ENCODE peak calls at places on chromosomes 7 and 10, in seven cellular contexts. R is astrocyte, N is GM10248, A is A549, H is dorsolateral prefrontal cortex, F is astrocyte of the spinal cord, J is adrenal gland. S is an unnamed sample.

GRCh38 chr7:129741743-129742213 is 130.3 kb downstream of the NRF1 start:
- DNase-seq in R (no peak), N (no peak), A (no peak), H (no peak), F (no peak), J (no peak), S (no peak)

GRCh38 chr10:60208676-60209269 is 180.9 kb downstream of the ANK3 start:
- DNase-seq in R (no peak), N (no peak), A (no peak), H (no peak), F (peak), J (no peak), S (no peak)

GRCh38 chr10:124150807-124151417 is 57.5 kb upstream of the CHST15 start:
- DNase-seq in R (no peak), N (no peak), A (no peak), H (no peak), F (no peak), J (no peak), S (no peak)

GRCh38 chr7:99791667-99792356 is 7.8 kb upstream of the CYP3A4 start:
- DNase-seq in R (no peak), N (no peak), A (no peak), H (no peak), F (no peak), J (peak), S (no peak)

GRCh38 chr7:101156277-101156676 is 2.0 kb downstream of the AP1S1 start:
- DNase-seq in R (no peak), N (no peak), A (no peak), H (no peak), F (no peak), J (no peak), S (no peak)

GRCh38 chr10:97743169-97743945 is 6.4 kb downstream of the ZFYVE27 start:
- DNase-seq in R (no peak), N (no peak), A (no peak), H (no peak), F (no peak), J (no peak), S (no peak)

GRCh38 chr10:93436577-93436976 is 45.6 kb downstream of the MYOF start:
- DNase-seq in R (peak), N (no peak), A (no peak), H (no peak), F (peak), J (peak), S (peak)

GRCh38 chr10:80462986-80463741 is 9.1 kb downstream of the TSPAN14 start:
- DNase-seq in R (peak), N (no peak), A (no peak), H (no peak), F (peak), J (no peak), S (no peak)

GRCh38 chr10:18164093-18164492 is 23.9 kb downstream of the CACNB2 start:
- DNase-seq in R (peak), N (no peak), A (no peak), H (no peak), F (peak), J (no peak), S (no peak)

GRCh38 chr7:139109188-139109982 is at the start of gene ZC3HAV1:
- DNase-seq in R (peak), N (peak), A (peak), H (peak), F (peak), J (peak), S (peak)
- TF ChIP-seq CTCF in R (no peak), N (no peak), A (no peak), H (peak), F (no peak), J (peak), S (no peak)

GRCh38 chr7:38107486-38107893 is 70.6 kb upstream of the STARD3NL start:
- DNase-seq in R (peak), N (peak), A (peak), H (peak), F (peak), J (peak), S (peak)
- TF ChIP-seq CTCF in R (peak), N (peak), A (peak), H (peak), F (peak), J (peak), S (peak)

GRCh38 chr10:122030200-122030552 is 41.2 kb downstream of the TACC2 start:
- DNase-seq in R (no peak), N (no peak), A (no peak), H (no peak), F (no peak), J (no peak), S (no peak)

GRCh38 chr10:122033224-122033926 is 44.4 kb downstream of the TACC2 start:
- DNase-seq in R (no peak), N (no peak), A (no peak), H (no peak), F (no peak), J (no peak), S (no peak)

GRCh38 chr10:122034149-122034756 is 45.3 kb downstream of the TACC2 start:
- DNase-seq in R (peak), N (no peak), A (peak), H (no peak), F (no peak), J (no peak), S (no peak)

DNA sequence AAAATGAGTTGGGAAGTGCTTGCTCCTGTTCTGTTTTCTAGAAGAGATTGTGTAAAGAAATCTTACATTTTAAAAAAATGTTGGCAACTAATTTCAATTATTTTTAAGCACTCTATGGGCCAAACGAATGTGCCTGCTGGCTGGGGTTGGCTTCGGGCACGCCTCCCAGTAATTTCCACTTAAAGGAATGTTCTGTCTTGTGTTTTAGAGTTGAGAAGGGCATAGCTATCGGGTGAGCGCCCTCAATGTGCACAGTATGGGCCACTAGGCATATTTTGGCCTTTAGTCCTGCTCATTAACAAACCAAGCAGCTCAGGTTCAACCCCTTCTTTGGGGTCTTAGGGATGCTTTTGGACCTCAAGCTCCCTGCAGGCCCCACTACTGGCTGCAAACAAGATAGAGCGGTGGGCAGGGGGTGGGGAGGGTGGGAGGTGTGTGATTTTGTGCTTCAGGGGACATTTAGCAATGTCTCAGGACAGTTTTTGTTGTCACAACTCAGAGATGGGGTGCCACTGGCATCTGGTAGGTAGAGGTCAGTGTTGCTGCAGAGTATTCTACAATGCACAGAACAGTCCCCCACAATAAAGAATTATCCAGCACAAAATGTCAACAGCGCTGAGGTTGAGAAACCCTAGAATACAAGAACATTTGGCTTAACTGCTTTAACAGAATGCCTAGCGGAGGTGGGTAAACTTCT is 40.7 kb downstream of the TACC2 start:
- DNase-seq in R (no peak), N (no peak), A (no peak), H (no peak), F (no peak), J (no peak), S (no peak)
- TF ChIP-seq CTCF in R (no peak), N (no peak), A (peak), H (no peak), F (no peak), J (peak), S (no peak)

GRCh38 chr10:22646291-22646926 is 68.0 kb downstream of the PIP4K2A start:
- DNase-seq in R (peak), N (peak), A (no peak), H (no peak), F (no peak), J (no peak), S (no peak)
- TF ChIP-seq CTCF in R (no peak), N (no peak), A (no peak), H (no peak), F (no peak), J (no peak), S (no peak)

GRCh38 chr10:5679606-5680005 is 5.0 kb upstream of the TASOR2 start:
- DNase-seq in R (no peak), N (no peak), A (no peak), H (no peak), F (no peak), J (no peak), S (no peak)
- TF ChIP-seq CTCF in R (no peak), N (no peak), A (no peak), H (no peak), F (no peak), J (no peak), S (no peak)

GRCh38 chr7:142012825-142013506 is 17.3 kb downstream of the MGAM start:
- DNase-seq in R (no peak), N (no peak), A (no peak), H (no peak), F (no peak), J (no peak), S (no peak)
- TF ChIP-seq CTCF in R (no peak), N (no peak), A (no peak), H (no peak), F (no peak), J (no peak), S (no peak)

GRCh38 chr10:44308935-44309334 is 76.0 kb downstream of the CXCL12 start:
- DNase-seq in R (no peak), N (no peak), A (no peak), H (no peak), F (no peak), J (no peak), S (no peak)

GRCh38 chr10:44307691-44308090 is 77.2 kb downstream of the CXCL12 start:
- DNase-seq in R (no peak), N (no peak), A (no peak), H (no peak), F (no peak), J (no peak), S (no peak)

GRCh38 chr10:44306147-44306710 is 78.7 kb downstream of the CXCL12 start:
- DNase-seq in R (peak), N (no peak), A (no peak), H (no peak), F (peak), J (no peak), S (no peak)

GRCh38 chr10:44309939-44310761 is 74.7 kb downstream of the CXCL12 start:
- DNase-seq in R (no peak), N (no peak), A (no peak), H (no peak), F (no peak), J (no peak), S (no peak)

GRCh38 chr10:44306762-44307161 is 78.1 kb downstream of the CXCL12 start:
- DNase-seq in R (no peak), N (no peak), A (no peak), H (no peak), F (no peak), J (no peak), S (no peak)
- TF ChIP-seq CTCF in R (no peak), N (no peak), A (peak), H (no peak), F (peak), J (no peak), S (no peak)

S was measured in testis.